ENCODE peak calls at places on chromosome 15, in ten cellular contexts. S, W, F, V, N, J, M, B, D and O are unnamed samples.

GRCh38 chr15:62672268-62672667 is 370.3 kb upstream of the TPM1 start:
- DNase-seq in S (no peak), W (no peak), F (no peak), V (no peak), N (no peak), J (no peak), M (no peak), B (no peak), D (no peak), O (no peak)

GRCh38 chr15:65730560-65731172 is 61.4 kb downstream of the DENND4A start:
- DNase-seq in S (no peak), W (no peak), F (no peak), V (no peak), N (no peak), J (no peak), M (no peak), B (no peak), D (no peak), O (no peak)

GRCh38 chr15:33309602-33310276 is 1.0 kb upstream of the RYR3 start:
- DNase-seq in S (no peak), W (no peak), F (no peak), V (no peak), N (peak), J (no peak), M (no peak), B (no peak), D (no peak), O (no peak)

GRCh38 chr15:83207622-83208356 is at the start of gene HDGFL3:
- DNase-seq in S (no peak), W (no peak), F (peak), V (no peak), N (peak), J (peak), M (no peak), B (no peak), D (peak), O (peak)

GRCh38 chr15:74783808-74784175 is 1.9 kb downstream of the CSK start:
- DNase-seq in S (no peak), W (no peak), F (no peak), V (no peak), N (no peak), J (no peak), M (no peak), B (no peak), D (no peak), O (no peak)

GRCh38 chr15:68387288-68388143 is 44.4 kb downstream of the ITGA11 start:
- DNase-seq in S (no peak), W (no peak), F (no peak), V (no peak), N (peak), J (peak), M (no peak), B (no peak), D (no peak), O (no peak)

GRCh38 chr15:68729789-68730201 is 90.9 kb downstream of the ANP32A start:
- DNase-seq in S (no peak), W (no peak), F (no peak), V (no peak), N (peak), J (peak), M (no peak), B (no peak), D (no peak), O (no peak)

GRCh38 chr15:78059110-78059839 is 18.2 kb downstream of the TBC1D2B start:
- DNase-seq in S (no peak), W (no peak), F (no peak), V (no peak), N (no peak), J (no peak), M (no peak), B (no peak), D (no peak), O (no peak)

GRCh38 chr15:86915811-86916331 is 836.2 kb downstream of the AGBL1 start:
- DNase-seq in S (no peak), W (no peak), F (no peak), V (no peak), N (peak), J (no peak), M (no peak), B (no peak), D (peak), O (no peak)

GRCh38 chr15:33256874-33257273 is 53.9 kb upstream of the RYR3 start:
- DNase-seq in S (no peak), W (no peak), F (no peak), V (no peak), N (no peak), J (no peak), M (no peak), B (no peak), D (no peak), O (no peak)

GRCh38 chr15:68315035-68315434 is 37.5 kb downstream of the FEM1B start:
- DNase-seq in S (no peak), W (no peak), F (no peak), V (no peak), N (no peak), J (no peak), M (no peak), B (no peak), D (no peak), O (no peak)

GRCh38 chr15:23823508-23823907 is 136.4 kb upstream of the NDN start:
- DNase-seq in S (no peak), W (no peak), F (no peak), V (no peak), N (no peak), J (no peak), M (no peak), B (no peak), D (no peak), O (no peak)

GRCh38 chr15:52805351-52806283 is 15.5 kb upstream of the ONECUT1 start:
- DNase-seq in S (no peak), W (no peak), F (no peak), V (no peak), N (no peak), J (no peak), M (no peak), B (no peak), D (no peak), O (no peak)

GRCh38 chr15:65837301-65838283 is 31.7 kb upstream of the RAB11A start:
- DNase-seq in S (no peak), W (no peak), F (no peak), V (no peak), N (no peak), J (no peak), M (no peak), B (no peak), D (no peak), O (no peak)

GRCh38 chr15:40045572-40046217 is 6.7 kb upstream of the SRP14 start:
- DNase-seq in S (no peak), W (no peak), F (no peak), V (no peak), N (no peak), J (no peak), M (no peak), B (no peak), D (no peak), O (no peak)

GRCh38 chr15:41620536-41621199 is 39.5 kb upstream of the MGA start:
- DNase-seq in S (no peak), W (no peak), F (no peak), V (no peak), N (no peak), J (no peak), M (no peak), B (no peak), D (no peak), O (no peak)

GRCh38 chr15:88769161-88769971 is 33.9 kb upstream of the ACAN start:
- DNase-seq in S (no peak), W (no peak), F (no peak), V (no peak), N (no peak), J (no peak), M (no peak), B (no peak), D (no peak), O (no peak)

GRCh38 chr15:57921371-57921770 is 144.1 kb downstream of the ALDH1A2 start:
- DNase-seq in S (no peak), W (no peak), F (no peak), V (no peak), N (no peak), J (no peak), M (no peak), B (no peak), D (no peak), O (no peak)

GRCh38 chr15:39198044-39198625 is 382.7 kb upstream of the THBS1 start:
- DNase-seq in S (no peak), W (no peak), F (no peak), V (no peak), N (no peak), J (no peak), M (no peak), B (no peak), D (no peak), O (no peak)

GRCh38 chr15:101528917-101529299 is 39.4 kb upstream of the PCSK6 start:
- DNase-seq in S (no peak), W (no peak), F (no peak), V (no peak), N (no peak), J (no peak), M (no peak), B (no peak), D (no peak), O (no peak)

GRCh38 chr15:62928242-62928995 is 114.1 kb upstream of the TPM1 start:
- DNase-seq in S (no peak), W (no peak), F (no peak), V (no peak), N (peak), J (no peak), M (no peak), B (peak), D (peak), O (no peak)

GRCh38 chr15:33756950-33757349 is 211.3 kb upstream of the CHRM5 start:
- DNase-seq in S (no peak), W (no peak), F (peak), V (no peak), N (no peak), J (no peak), M (no peak), B (no peak), D (no peak), O (no peak)

GRCh38 chr15:90893175-90894090 is 9.1 kb downstream of the FES start:
- DNase-seq in S (no peak), W (no peak), F (no peak), V (no peak), N (no peak), J (no peak), M (no peak), B (no peak), D (no peak), O (no peak)

GRCh38 chr15:59372352-59373211 is at the start of gene MYO1E:
- DNase-seq in S (no peak), W (no peak), F (peak), V (no peak), N (peak), J (peak), M (no peak), B (peak), D (peak), O (peak)

GRCh38 chr15:50235794-50236193 is 29.7 kb downstream of the HDC start:
- DNase-seq in S (no peak), W (no peak), F (no peak), V (no peak), N (no peak), J (no peak), M (no peak), B (no peak), D (no peak), O (no peak)

GRCh38 chr15:30885814-30886213 is 17.9 kb upstream of the FAN1 start:
- DNase-seq in S (no peak), W (no peak), F (no peak), V (no peak), N (no peak), J (no peak), M (no peak), B (no peak), D (no peak), O (no peak)